ENCODE peak calls at places on chromosomes 11 and 22, in four cellular contexts. S, J, N and L are unnamed samples.

GRCh38 chr11:115249179-115249578 is 255.0 kb downstream of the CADM1 start:
- DNase-seq in S (no peak), J (no peak), N (no peak), L (no peak)

GRCh38 chr11:118609380-118610219 is 2.2 kb downstream of the PHLDB1 start:
- DNase-seq in J (peak; percentile 70), S (peak; percentile 81), N (peak; percentile 50), L (peak; percentile 27)

GRCh38 chr11:69510471-69511357 is 29.3 kb downstream of the LINC01488 start:
- DNase-seq in N (peak; percentile 81), J (peak; percentile 55), S (peak; percentile 58), L (no peak)

GRCh38 chr22:37153901-37154300 is 4.2 kb upstream of the IL2RB start:
- DNase-seq in N (no peak), J (no peak), S (no peak), L (no peak)

GRCh38 chr22:49046546-49047305 is 780.9 kb downstream of the BRD1 start:
- DNase-seq in N (no peak), J (no peak), S (no peak), L (no peak)

GRCh38 chr11:72641900-72642814 is 32.1 kb downstream of the PDE2A start:
- DNase-seq in J (peak; percentile 78), S (peak; percentile 56), N (peak; percentile 7), L (no peak)

GRCh38 chr11:57491371-57492061 is 24.0 kb downstream of the SLC43A1 start:
- DNase-seq in S (peak; percentile 47), N (no peak), J (no peak), L (peak; percentile 48)

GRCh38 chr11:71383461-71383860 is 64.7 kb downstream of the DHCR7 start:
- DNase-seq in J (no peak), N (no peak), S (no peak), L (no peak)

GRCh38 chr22:30245985-30246901 is at the start of gene LIF:
- DNase-seq in J (no peak), S (peak; percentile 79), N (peak; percentile 82), L (peak; percentile 45)

GRCh38 chr22:48139776-48140175 is 1377.3 kb downstream of the TBC1D22A start:
- DNase-seq in S (no peak), J (no peak), N (no peak), L (no peak)

GRCh38 chr11:111513240-111513605 is 1.0 kb upstream of the BTG4 start:
- DNase-seq in J (no peak), N (no peak), S (no peak), L (no peak)

GRCh38 chr11:36228689-36229088 is 60.5 kb downstream of the COMMD9 start:
- DNase-seq in J (no peak), S (no peak), N (no peak), L (no peak)

GRCh38 chr11:77080643-77081210 is 14.0 kb downstream of the CAPN5 start:
- DNase-seq in N (peak; percentile 43), J (peak; percentile 49), S (peak; percentile 75), L (no peak)

GRCh38 chr11:103948331-103948730 is 88.1 kb upstream of the DDI1 start:
- DNase-seq in N (peak; percentile 42), S (no peak), J (no peak), L (no peak)

GRCh38 chr11:129458278-129458677 is 82.6 kb downstream of the BARX2 start:
- DNase-seq in N (no peak), J (no peak), S (peak; percentile 4), L (no peak)

GRCh38 chr11:63681208-63682044 is at the start of gene RTN3:
- DNase-seq in J (peak; percentile 98), N (peak; percentile 96), S (peak; percentile 98), L (peak; percentile 97)

GRCh38 chr11:1049071-1049405 is 12.5 kb upstream of the MUC6 start:
- DNase-seq in J (peak; percentile 46), S (no peak), N (no peak), L (no peak)

GRCh38 chr11:46673713-46674462 is 26.5 kb downstream of the ARHGAP1 start:
- DNase-seq in S (no peak), J (peak; percentile 55), N (no peak), L (no peak)

GRCh38 chr11:75576445-75577049 is 14.5 kb downstream of the SERPINH1 start:
- DNase-seq in N (peak; percentile 79), J (no peak), S (peak; percentile 81), L (no peak)

GRCh38 chr11:117906710-117907109 is 22.5 kb downstream of the TMPRSS13 start:
- DNase-seq in S (no peak), J (no peak), N (no peak), L (no peak)

GRCh38 chr22:47259049-47259448 is 496.6 kb downstream of the TBC1D22A start:
- DNase-seq in N (no peak), J (no peak), S (no peak), L (no peak)

GRCh38 chr11:6531267-6531752 is 34.2 kb downstream of the DNHD1 start:
- DNase-seq in J (no peak), N (peak; percentile 16), S (peak; percentile 68), L (peak; percentile 26)

GRCh38 chr22:28237783-28238182 is 318.7 kb upstream of the PITPNB start:
- DNase-seq in S (no peak), N (no peak), J (no peak), L (no peak)

GRCh38 chr11:96167787-96168186 is 175.2 kb downstream of the MAML2 start:
- DNase-seq in J (no peak), S (no peak), N (no peak), L (no peak)

GRCh38 chr11:93850585-93851018 is at the start of gene VSTM5:
- DNase-seq in N (no peak), S (no peak), J (no peak), L (no peak)

GRCh38 chr11:8705171-8705570 is 22.6 kb downstream of the RPL27A start:
- DNase-seq in N (no peak), S (no peak), J (no peak), L (no peak)

GRCh38 chr22:23904855-23905254 is 10.7 kb downstream of the MIF start:
- DNase-seq in N (no peak), J (no peak), S (no peak), L (no peak)

GRCh38 chr11:134565343-134565891 is 153.4 kb upstream of the B3GAT1 start:
- DNase-seq in S (no peak), J (no peak), N (no peak), L (no peak)

GRCh38 chr11:62601114-62601363 is 626 bp downstream of the MTA2 start:
- DNase-seq in J (peak; percentile 80), S (peak; percentile 55), N (no peak), L (no peak)

GRCh38 chr11:30760341-30760740 is 174.2 kb upstream of the MPPED2 start:
- DNase-seq in J (no peak), S (no peak), N (no peak), L (no peak)

GRCh38 chr11:1628506-1629325 is 859 bp upstream of the KRTAP5-5 start:
- DNase-seq in N (no peak), S (peak; percentile 59), J (peak; percentile 60), L (peak; percentile 35)

GRCh38 chr11:108985611-108986279 is 320.9 kb downstream of the DDX10 start:
- DNase-seq in J (no peak), S (peak; percentile 80), N (peak; percentile 72), L (no peak)

DNA sequence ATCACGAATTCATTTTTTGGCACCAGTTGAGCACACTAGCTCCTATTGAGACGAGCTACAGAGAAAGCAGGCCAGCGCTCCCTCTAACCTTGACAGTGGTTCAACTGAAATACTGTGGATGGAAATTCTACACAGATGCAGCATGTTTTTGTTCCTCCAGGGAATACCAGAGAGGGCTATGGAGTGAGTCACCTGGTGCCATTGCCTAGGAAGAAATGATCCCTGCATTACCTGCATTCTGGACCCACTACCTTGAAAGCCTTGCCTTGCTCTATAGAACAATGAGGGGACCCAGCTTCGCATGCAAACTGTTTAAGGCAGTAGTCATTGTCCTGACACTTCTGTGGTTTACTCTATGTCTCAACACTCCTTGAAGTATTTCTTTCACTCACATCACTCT is 108.1 kb upstream of the ARHGAP42 start:
- DNase-seq in N (peak; percentile 70), S (peak; percentile 22), J (no peak), L (no peak)
- H3K27me3 ChIP-seq in N (no peaks in the 10 kb centered on the region), S (peaks cover 4% of the 10 kb centered on the region), J (no peaks in the 10 kb centered on the region), L (no peaks in the 10 kb centered on the region)

DNA sequence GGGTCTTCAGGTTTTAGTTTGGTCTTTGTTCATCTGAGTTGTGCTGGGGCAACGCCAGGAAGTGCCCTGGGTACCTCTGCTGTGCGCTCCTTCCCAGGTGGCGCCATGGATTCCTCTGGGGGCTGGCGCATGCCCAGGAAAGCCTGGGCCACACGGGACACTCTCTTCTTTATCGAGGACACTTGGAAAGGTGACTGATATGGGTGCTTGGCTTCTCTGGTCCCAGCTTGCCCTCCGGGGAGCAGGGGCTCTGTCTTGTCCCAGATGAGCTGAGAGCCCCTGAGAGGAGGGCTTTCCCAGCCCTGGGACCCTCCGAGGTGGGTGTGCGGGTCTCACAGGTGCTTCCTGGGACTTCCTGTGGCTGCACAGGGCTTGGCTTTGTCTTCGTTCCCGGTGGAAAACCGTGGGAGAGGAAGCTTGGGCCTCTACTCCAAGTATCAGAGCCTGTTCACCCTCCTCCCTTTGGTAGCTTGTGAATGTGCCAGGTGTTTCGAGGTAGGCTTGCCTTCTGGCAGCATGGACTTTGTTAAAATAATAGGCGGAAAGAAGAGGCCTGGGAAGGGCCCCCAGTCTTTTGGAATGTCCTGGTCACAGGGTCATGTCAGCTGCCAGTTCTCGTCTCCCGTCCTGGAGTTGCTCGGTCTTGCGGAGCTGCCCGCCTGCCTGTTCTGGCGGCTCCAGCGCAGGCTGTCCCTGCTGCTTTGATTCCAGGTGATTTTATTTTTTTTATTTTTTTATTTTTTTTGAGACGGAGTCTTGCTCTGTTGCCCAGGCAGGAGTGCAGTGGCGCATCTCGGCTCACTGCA is 10.1 kb upstream of the NEAT1 start:
- DNase-seq in S (no peak), N (no peak), J (peak; percentile 62), L (no peak)
- H3K4me1 ChIP-seq in S (peaks cover 18% of the 10 kb centered on the region), N (peaks cover 11% of the 10 kb centered on the region), J (no peaks in the 10 kb centered on the region), L (peaks cover 15% of the 10 kb centered on the region)

DNA sequence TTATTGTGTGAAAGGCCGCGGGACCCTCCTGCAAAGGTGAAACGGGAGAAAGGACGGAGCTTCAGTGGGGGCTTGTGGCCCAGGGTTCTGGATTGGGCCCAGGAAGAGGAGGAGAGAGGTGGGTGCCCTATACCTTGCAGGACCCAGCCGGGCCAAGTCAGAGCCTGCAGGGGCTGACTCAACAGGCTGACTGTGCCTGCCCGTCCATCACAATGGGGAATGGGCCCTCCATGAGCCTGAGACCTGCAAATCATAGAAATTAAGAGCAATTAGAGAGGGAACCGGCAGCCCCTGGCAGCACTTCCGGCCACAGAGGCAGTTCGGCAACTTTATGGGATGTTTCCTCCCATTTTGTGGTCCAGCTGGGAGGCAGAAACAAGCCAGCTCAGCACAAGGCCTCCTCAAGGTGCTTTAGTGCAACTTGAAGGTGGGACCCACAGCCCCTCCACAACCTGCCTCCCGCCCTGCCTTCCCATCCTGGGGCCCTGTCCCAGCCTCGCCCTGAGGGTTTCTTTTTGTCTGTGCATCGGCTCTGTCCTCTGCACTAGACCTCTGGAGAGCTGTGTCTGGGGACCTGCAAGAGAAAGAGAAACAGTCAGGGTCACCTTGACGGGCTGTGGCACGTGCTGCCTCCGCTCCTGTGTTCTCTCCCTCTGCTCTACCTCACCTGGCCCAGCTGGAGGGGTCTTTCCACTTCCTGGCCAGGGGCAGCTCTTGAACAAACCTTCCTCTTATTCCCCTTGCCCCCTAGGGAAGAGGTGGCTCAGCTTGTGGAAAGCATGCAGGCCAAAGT is 19.1 kb upstream of the NECTIN1 start:
- DNase-seq in J (peak; percentile 44), S (no peak), N (no peak), L (no peak)
- H3K27me3 ChIP-seq in J (no peaks in the 10 kb centered on the region), S (peaks cover 13% of the 10 kb centered on the region), N (peaks cover 19% of the 10 kb centered on the region), L (no peaks in the 10 kb centered on the region)

DNA sequence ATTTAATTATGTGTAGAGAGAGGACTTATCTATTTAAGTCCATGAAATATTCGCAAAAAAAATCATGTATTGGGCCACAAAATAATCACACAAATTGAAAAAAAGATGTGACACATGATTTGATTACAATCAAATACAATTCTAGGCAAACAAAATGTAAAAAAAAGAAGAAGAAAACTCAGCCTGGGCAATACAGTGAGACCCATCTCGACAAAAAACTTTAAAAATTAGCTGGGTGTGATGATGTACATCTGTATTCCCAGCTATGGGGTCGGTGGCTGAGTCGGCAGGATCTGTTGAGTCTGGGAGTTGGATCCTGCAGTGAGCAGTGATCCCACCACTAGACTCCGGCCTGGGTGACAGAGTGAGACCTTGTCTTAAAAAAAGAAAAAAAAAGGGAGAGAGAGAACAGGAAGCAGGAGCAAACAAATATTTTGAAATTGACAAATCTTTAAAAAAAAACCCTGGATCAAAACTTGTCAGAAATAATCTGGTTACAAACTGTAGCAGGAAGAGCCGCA is 3.1 kb upstream of the TYMP start:
- DNase-seq in S (no peak), N (no peak), J (no peak), L (no peak)
- H3K4me1 ChIP-seq in S (peaks cover 1% of the 10 kb centered on the region), N (peaks cover 10% of the 10 kb centered on the region), J (no peaks in the 10 kb centered on the region), L (peaks cover 2% of the 10 kb centered on the region)